ENCODE peak calls at places on chromosomes 5 and 9, in ten cellular contexts. H is HCT116; V is RWPE2; M is H9; Z is mesendoderm; A is effector memory CD4-positive, alpha-beta T cell; E is heart right ventricle; K is aorta; R is uterus; D is fibroblast of lung. O is an unnamed sample.

GRCh38 chr5:171249460-171249859 is 59.6 kb upstream of the TLX3 start:
- DNase-seq in H (no peak), V (no peak), M (no peak), Z (no peak), A (no peak), E (no peak), K (no peak), R (no peak), D (no peak), O (no peak)

GRCh38 chr9:5910413-5911057 is 19.8 kb downstream of the MLANA start:
- DNase-seq in H (no peak), V (no peak), M (no peak), Z (no peak), A (no peak), E (no peak), K (no peak), R (no peak), D (peak; percentile 9), O (no peak)

GRCh38 chr9:105064248-105065118 is 136.5 kb upstream of the ABCA1 start:
- DNase-seq in H (no peak), V (peak; percentile 95), M (peak; percentile 37), Z (peak; percentile 55), A (no peak), E (peak; percentile 90), K (peak; percentile 88), R (peak; percentile 88), D (peak; percentile 98), O (peak; percentile 93)

GRCh38 chr9:99878651-99879050 is 27.8 kb upstream of the STX17 start:
- DNase-seq in H (no peak), V (no peak), M (no peak), Z (no peak), A (no peak), E (no peak), K (no peak), R (no peak), D (no peak), O (no peak)

GRCh38 chr5:40676643-40677333 is 2.9 kb upstream of the PTGER4 start:
- DNase-seq in H (no peak), V (peak; percentile 90), M (peak; percentile 42), Z (peak; percentile 48), A (no peak), E (peak; percentile 24), K (no peak), R (peak; percentile 52), D (peak; percentile 82), O (peak; percentile 66)

GRCh38 chr5:2703615-2704014 is 47.9 kb downstream of the IRX2 start:
- DNase-seq in H (no peak), V (no peak), M (no peak), Z (no peak), A (no peak), E (no peak), K (no peak), R (no peak), D (no peak), O (no peak)

GRCh38 chr9:96136992-96137665 is 164.8 kb downstream of the HSD17B3 start:
- DNase-seq in H (no peak), V (no peak), M (no peak), Z (peak; percentile 31), A (no peak), E (no peak), K (peak; percentile 82), R (no peak), D (peak; percentile 91), O (no peak)

GRCh38 chr9:88535226-88535931 is 401 bp downstream of the NXNL2 start:
- DNase-seq in H (no peak), V (no peak), M (peak; percentile 81), Z (peak; percentile 55), A (no peak), E (peak; percentile 17), K (peak; percentile 80), R (peak; percentile 50), D (no peak), O (no peak)

GRCh38 chr9:110152704-110153374 is 55.1 kb downstream of the C9orf152 start:
- DNase-seq in H (peak; percentile 27), V (no peak), M (peak; percentile 41), Z (peak; percentile 78), A (no peak), E (no peak), K (no peak), R (no peak), D (peak; percentile 74), O (no peak)

GRCh38 chr5:112183103-112183634 is 235.9 kb downstream of the EPB41L4A start:
- DNase-seq in H (peak; percentile 54), V (no peak), M (no peak), Z (peak; percentile 89), A (no peak), E (no peak), K (no peak), R (no peak), D (no peak), O (peak; percentile 41)

GRCh38 chr9:5389109-5389732 is 48.5 kb downstream of the PLGRKT start:
- DNase-seq in H (no peak), V (no peak), M (no peak), Z (no peak), A (no peak), E (no peak), K (no peak), R (no peak), D (peak; percentile 78), O (peak; percentile 26)

GRCh38 chr9:95336281-95336680 is 18.8 kb upstream of the FANCC start:
- DNase-seq in H (no peak), V (no peak), M (peak; percentile 55), Z (peak; percentile 38), A (no peak), E (no peak), K (no peak), R (no peak), D (no peak), O (no peak)

GRCh38 chr9:20783057-20784038 is 99.3 kb downstream of the FOCAD start:
- DNase-seq in H (no peak), V (no peak), M (no peak), Z (no peak), A (no peak), E (no peak), K (no peak), R (no peak), D (no peak), O (peak; percentile 36)

GRCh38 chr9:12625844-12626243 is 67.3 kb upstream of the TYRP1 start:
- DNase-seq in H (no peak), V (no peak), M (no peak), Z (no peak), A (no peak), E (no peak), K (no peak), R (no peak), D (no peak), O (no peak)

GRCh38 chr5:80921026-80921425 is 39.1 kb upstream of the RASGRF2 start:
- DNase-seq in H (no peak), V (no peak), M (peak; percentile 54), Z (peak; percentile 41), A (no peak), E (no peak), K (no peak), R (no peak), D (no peak), O (no peak)

GRCh38 chr9:34513567-34514214 is 9.1 kb downstream of the ENHO start:
- DNase-seq in H (no peak), V (peak; percentile 17), M (peak; percentile 84), Z (peak; percentile 86), A (no peak), E (no peak), K (no peak), R (no peak), D (no peak), O (no peak)

GRCh38 chr5:133854554-133854953 is 113.9 kb downstream of the C5orf15 start:
- DNase-seq in H (no peak), V (no peak), M (peak; percentile 12), Z (no peak), A (no peak), E (no peak), K (no peak), R (no peak), D (no peak), O (no peak)

GRCh38 chr9:16824545-16825041 is 45.9 kb downstream of the BNC2 start:
- DNase-seq in H (no peak), V (no peak), M (peak; percentile 39), Z (peak; percentile 76), A (no peak), E (no peak), K (no peak), R (no peak), D (peak; percentile 78), O (peak; percentile 49)

GRCh38 chr5:149054416-149054815 is 8.4 kb downstream of the SH3TC2 start:
- DNase-seq in H (no peak), V (no peak), M (no peak), Z (no peak), A (no peak), E (no peak), K (no peak), R (no peak), D (no peak), O (no peak)

GRCh38 chr5:8570529-8570928 is 701.6 kb downstream of the MTRR start:
- DNase-seq in H (no peak), V (no peak), M (no peak), Z (no peak), A (no peak), E (no peak), K (no peak), R (no peak), D (no peak), O (no peak)
- H3K4me1 ChIP-seq in H (no peaks in the 10 kb centered on the region), V (no peaks in the 10 kb centered on the region), M (peaks cover 3% of the 10 kb centered on the region), Z (no peaks in the 10 kb centered on the region), A (no peaks in the 10 kb centered on the region), E (no peaks in the 10 kb centered on the region), K (no peaks in the 10 kb centered on the region), R (no peaks in the 10 kb centered on the region), D (no peaks in the 10 kb centered on the region), O (no peaks in the 10 kb centered on the region)

GRCh38 chr5:54785729-54786548 is 199.5 kb downstream of the ESM1 start:
- DNase-seq in H (no peak), V (no peak), M (no peak), Z (peak; percentile 45), A (no peak), E (peak; percentile 65), K (no peak), R (no peak), D (peak; percentile 44), O (no peak)
- H3K27ac ChIP-seq in H (no peak overlapping the region), V (no peak overlapping the region), M (no peak overlapping the region), Z (no peak overlapping the region), A (no peak overlapping the region), E (peak overlapping the region; percentile 69), K (no peak overlapping the region), R (peak overlapping the region; percentile 3), D (no peak overlapping the region), O (no peak overlapping the region)

GRCh38 chr5:151018846-151019245 is 1.5 kb upstream of the GPX3 start:
- DNase-seq in H (no peak), V (no peak), M (no peak), Z (no peak), A (no peak), E (no peak), K (no peak), R (no peak), D (no peak), O (no peak)
- H3K4me1 ChIP-seq in H (no peaks in the 10 kb centered on the region), V (peaks cover 23% of the 10 kb centered on the region), M (no peaks in the 10 kb centered on the region), Z (peaks cover 1% of the 10 kb centered on the region), A (peaks cover 17% of the 10 kb centered on the region), E (peaks cover 36% of the 10 kb centered on the region), K (no peaks in the 10 kb centered on the region), R (no peaks in the 10 kb centered on the region), D (peaks cover 22% of the 10 kb centered on the region), O (peaks cover 29% of the 10 kb centered on the region)

DNA sequence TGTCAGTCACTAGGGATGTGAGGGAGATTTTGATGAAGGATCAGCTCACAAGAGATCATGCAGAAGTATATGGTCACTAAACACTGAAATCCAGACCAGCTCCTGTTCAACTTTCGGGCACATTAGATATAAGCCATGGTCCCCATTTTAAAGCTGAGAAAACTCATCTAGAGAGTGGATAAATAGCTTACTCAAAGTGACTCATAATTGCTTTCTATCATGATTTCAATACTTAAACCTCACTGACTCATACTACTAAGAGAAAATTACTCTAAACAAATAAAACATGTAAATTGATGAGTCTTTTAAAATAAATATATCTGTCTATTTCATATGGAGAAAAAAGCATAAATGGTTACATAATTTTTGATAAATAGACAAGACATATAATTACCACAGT is 567.7 kb downstream of the TLR4 start:
- DNase-seq in H (no peak), V (no peak), M (no peak), Z (no peak), A (no peak), E (no peak), K (no peak), R (no peak), D (no peak), O (no peak)
- H3K27ac ChIP-seq in H (no peak overlapping the region), V (no peak overlapping the region), M (no peak overlapping the region), Z (no peak overlapping the region), A (no peak overlapping the region), E (no peak overlapping the region), K (no peak overlapping the region), R (no peak overlapping the region), D (no peak overlapping the region), O (no peak overlapping the region)